ENCODE peak calls at places on chromosomes 13 and 19, in four cellular contexts. One of them, this sample, is unnamed.

GRCh38 chr13:78609464-78610205 is 6.3 kb upstream of the POU4F1 start:
- DNase-seq in astrocyte of the cerebellum: no peak
- DNase-seq in colonic mucosa: no peak
- DNase-seq in ovary: no peak
- DNase-seq in this sample: no peak

GRCh38 chr19:2122982-2123381 is 26.3 kb downstream of the IZUMO4 start:
- DNase-seq in colonic mucosa: no peak
- DNase-seq in astrocyte of the cerebellum: no peak
- DNase-seq in ovary: no peak
- DNase-seq in this sample: no peak

GRCh38 chr19:5951338-5951861 is 26.5 kb downstream of the RANBP3 start:
- DNase-seq in ovary: no peak
- DNase-seq in colonic mucosa: no peak
- DNase-seq in astrocyte of the cerebellum: no peak
- DNase-seq in this sample: no peak

GRCh38 chr13:88429862-88430261 is 758.7 kb downstream of the SLITRK5 start:
- DNase-seq in astrocyte of the cerebellum: no peak
- DNase-seq in ovary: no peak
- DNase-seq in colonic mucosa: no peak
- DNase-seq in this sample: no peak

GRCh38 chr13:99129050-99129449 is 71.6 kb upstream of the UBAC2 start:
- DNase-seq in astrocyte of the cerebellum: no peak
- DNase-seq in ovary: no peak
- DNase-seq in colonic mucosa: no peak
- DNase-seq in this sample: no peak

GRCh38 chr13:110226051-110226562 is 80.8 kb downstream of the COL4A1 start:
- DNase-seq in astrocyte of the cerebellum: no peak
- DNase-seq in ovary: no peak
- DNase-seq in colonic mucosa: no peak
- DNase-seq in this sample: no peak

GRCh38 chr19:6476155-6476895 is 5.3 kb downstream of the DENND1C start:
- DNase-seq in colonic mucosa: peak
- DNase-seq in ovary: peak
- DNase-seq in astrocyte of the cerebellum: peak
- DNase-seq in this sample: peak

GRCh38 chr19:52679598-52679997 is 41.4 kb upstream of the ZNF83 start:
- DNase-seq in colonic mucosa: no peak
- DNase-seq in astrocyte of the cerebellum: no peak
- DNase-seq in ovary: no peak
- DNase-seq in this sample: no peak

GRCh38 chr13:80030491-80030890 is 310.4 kb downstream of the SPRY2 start:
- DNase-seq in astrocyte of the cerebellum: no peak
- DNase-seq in ovary: no peak
- DNase-seq in colonic mucosa: peak
- DNase-seq in this sample: no peak

GRCh38 chr19:3768015-3768747 is 3.8 kb downstream of the RAX2 start:
- DNase-seq in astrocyte of the cerebellum: no peak
- DNase-seq in ovary: no peak
- DNase-seq in colonic mucosa: no peak
- DNase-seq in this sample: no peak

GRCh38 chr19:48817585-48818124 is 6.8 kb upstream of the BCAT2 start:
- DNase-seq in astrocyte of the cerebellum: no peak
- DNase-seq in colonic mucosa: no peak
- DNase-seq in ovary: no peak
- DNase-seq in this sample: no peak

GRCh38 chr13:34654203-34654602 is 287.9 kb upstream of the NBEA start:
- DNase-seq in ovary: no peak
- DNase-seq in colonic mucosa: no peak
- DNase-seq in astrocyte of the cerebellum: no peak
- DNase-seq in this sample: no peak

GRCh38 chr19:31718041-31718440 is 368.8 kb upstream of the TSHZ3 start:
- DNase-seq in astrocyte of the cerebellum: no peak
- DNase-seq in ovary: no peak
- DNase-seq in colonic mucosa: no peak
- DNase-seq in this sample: no peak

GRCh38 chr13:113064534-113065405 is 40.8 kb upstream of the F7 start:
- DNase-seq in colonic mucosa: no peak
- DNase-seq in astrocyte of the cerebellum: peak
- DNase-seq in ovary: no peak
- DNase-seq in this sample: no peak

GRCh38 chr13:20425819-20426219 is 99.8 kb downstream of the CRYL1 start:
- DNase-seq in astrocyte of the cerebellum: no peak
- DNase-seq in ovary: no peak
- DNase-seq in colonic mucosa: no peak
- DNase-seq in this sample: peak

GRCh38 chr13:72284791-72285190 is 417.8 kb upstream of the DACH1 start:
- DNase-seq in astrocyte of the cerebellum: no peak
- DNase-seq in ovary: no peak
- DNase-seq in colonic mucosa: no peak
- DNase-seq in this sample: no peak

GRCh38 chr13:77732287-77732686 is 34.8 kb downstream of the SLAIN1 start:
- DNase-seq in ovary: no peak
- DNase-seq in astrocyte of the cerebellum: no peak
- DNase-seq in colonic mucosa: no peak
- DNase-seq in this sample: no peak

GRCh38 chr19:18429717-18430416 is 8.1 kb downstream of the ISYNA1 start:
- DNase-seq in astrocyte of the cerebellum: no peak
- DNase-seq in ovary: peak
- DNase-seq in colonic mucosa: no peak
- DNase-seq in this sample: no peak

GRCh38 chr19:5591476-5591875 is 23.7 kb upstream of the TINCR start:
- DNase-seq in ovary: no peak
- DNase-seq in colonic mucosa: no peak
- DNase-seq in astrocyte of the cerebellum: no peak
- DNase-seq in this sample: no peak

GRCh38 chr19:7844405-7844804 is 14.4 kb downstream of the EVI5L start:
- DNase-seq in colonic mucosa: no peak
- DNase-seq in ovary: no peak
- DNase-seq in astrocyte of the cerebellum: no peak
- DNase-seq in this sample: no peak

GRCh38 chr19:30393046-30393445 is 20.9 kb downstream of the ZNF536 start:
- DNase-seq in astrocyte of the cerebellum: no peak
- DNase-seq in colonic mucosa: no peak
- DNase-seq in ovary: no peak
- DNase-seq in this sample: no peak

GRCh38 chr19:56525214-56525860 is 13.4 kb upstream of the ZFP28 start:
- DNase-seq in colonic mucosa: no peak
- DNase-seq in ovary: no peak
- DNase-seq in astrocyte of the cerebellum: no peak
- DNase-seq in this sample: no peak

GRCh38 chr19:41537789-41538188 is 38.2 kb upstream of the CEACAM21 start:
- DNase-seq in astrocyte of the cerebellum: no peak
- DNase-seq in colonic mucosa: no peak
- DNase-seq in ovary: no peak
- DNase-seq in this sample: no peak

GRCh38 chr19:17243340-17243853 is 2.3 kb downstream of the NR2F6 start:
- DNase-seq in astrocyte of the cerebellum: no peak
- DNase-seq in colonic mucosa: peak
- DNase-seq in ovary: no peak
- DNase-seq in this sample: no peak

GRCh38 chr19:44757735-44758505 is 9.4 kb downstream of the BCL3 start:
- DNase-seq in ovary: peak
- DNase-seq in astrocyte of the cerebellum: no peak
- DNase-seq in colonic mucosa: no peak
- DNase-seq in this sample: no peak

GRCh38 chr13:95480131-95480545 is 72.4 kb upstream of the CLDN10 start:
- DNase-seq in colonic mucosa: no peak
- DNase-seq in ovary: no peak
- DNase-seq in astrocyte of the cerebellum: no peak
- DNase-seq in this sample: no peak

GRCh38 chr13:98476106-98476505 is 100.8 kb downstream of the STK24 start:
- DNase-seq in astrocyte of the cerebellum: no peak
- DNase-seq in colonic mucosa: no peak
- DNase-seq in ovary: no peak
- DNase-seq in this sample: no peak

GRCh38 chr19:55549500-55550320 is 4.4 kb upstream of the SBK3 start:
- DNase-seq in astrocyte of the cerebellum: peak
- DNase-seq in colonic mucosa: peak
- DNase-seq in ovary: no peak
- DNase-seq in this sample: peak

GRCh38 chr13:80339578-80339840 is 1.4 kb downstream of the SPRY2 start:
- DNase-seq in ovary: no peak
- DNase-seq in astrocyte of the cerebellum: no peak
- DNase-seq in colonic mucosa: peak
- DNase-seq in this sample: no peak

GRCh38 chr13:99197257-99197651 is 3.4 kb upstream of the UBAC2 start:
- DNase-seq in ovary: no peak
- DNase-seq in astrocyte of the cerebellum: no peak
- DNase-seq in colonic mucosa: peak
- DNase-seq in this sample: no peak

GRCh38 chr13:33800646-33801186 is 17.2 kb upstream of the RFC3 start:
- DNase-seq in ovary: no peak
- DNase-seq in astrocyte of the cerebellum: no peak
- DNase-seq in colonic mucosa: no peak
- DNase-seq in this sample: no peak

GRCh38 chr13:111485491-111486250 is 165.2 kb downstream of the TEX29 start:
- DNase-seq in ovary: no peak
- DNase-seq in astrocyte of the cerebellum: no peak
- DNase-seq in colonic mucosa: peak
- DNase-seq in this sample: no peak

GRCh38 chr13:111597041-111598017 is 276.9 kb downstream of the TEX29 start:
- DNase-seq in colonic mucosa: no peak
- DNase-seq in astrocyte of the cerebellum: no peak
- DNase-seq in ovary: no peak
- DNase-seq in this sample: no peak

DNA sequence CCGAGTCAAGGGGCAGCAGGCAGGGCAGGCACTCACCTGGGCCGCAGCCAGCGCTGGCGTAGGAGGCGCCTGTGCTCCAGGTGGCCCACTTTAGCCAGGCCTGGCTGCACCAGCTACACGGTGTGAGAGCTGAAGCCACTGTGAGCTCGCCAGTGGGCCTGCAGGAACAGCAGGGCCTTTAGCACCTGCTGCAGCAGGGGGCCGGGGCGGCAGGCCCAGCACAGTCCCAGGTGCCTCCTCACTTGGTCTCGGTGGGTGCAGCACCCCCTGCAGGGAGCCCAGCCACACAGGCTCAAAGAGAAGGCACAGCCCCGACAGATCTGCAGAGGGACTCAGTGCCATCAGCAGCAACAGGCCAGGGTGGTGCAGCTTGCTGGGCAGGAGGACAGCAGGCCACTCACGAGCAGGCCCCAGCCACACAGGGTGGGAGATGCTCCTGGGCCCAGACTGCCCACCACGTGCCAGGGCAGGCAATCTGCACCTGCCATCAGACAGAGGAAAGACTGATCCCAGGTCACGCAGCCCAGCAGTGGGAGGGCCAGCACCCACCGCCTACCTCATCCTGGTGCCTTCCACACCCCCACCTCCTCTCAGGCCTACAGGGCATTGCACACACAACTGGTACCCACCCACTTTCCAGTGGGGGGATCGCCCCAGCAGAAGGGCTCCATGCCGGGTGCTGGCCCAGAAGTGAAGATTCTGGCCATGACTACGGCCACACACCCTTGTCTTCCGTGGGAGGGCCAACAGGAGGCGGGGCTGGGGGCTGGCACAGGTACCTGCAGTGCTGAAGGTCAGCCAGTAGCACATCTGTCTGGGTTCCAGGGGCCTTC is 15.8 kb downstream of the ARHGAP33 start:
- DNase-seq in astrocyte of the cerebellum: no peak
- DNase-seq in colonic mucosa: no peak
- DNase-seq in ovary: no peak
- DNase-seq in this sample: no peak
- H3K4me3 ChIP-seq in astrocyte of the cerebellum: no peak
- H3K4me3 ChIP-seq in colonic mucosa: no peak
- H3K4me3 ChIP-seq in ovary: no peak
- H3K4me3 ChIP-seq in this sample: no peak

GRCh38 chr19:47511681-47512080 is 3.2 kb downstream of the NAPA start:
- DNase-seq in colonic mucosa: no peak
- DNase-seq in ovary: peak
- DNase-seq in astrocyte of the cerebellum: no peak
- DNase-seq in this sample: no peak

GRCh38 chr19:47509973-47510372 is 4.9 kb downstream of the NAPA start:
- DNase-seq in ovary: no peak
- DNase-seq in colonic mucosa: no peak
- DNase-seq in astrocyte of the cerebellum: no peak
- DNase-seq in this sample: no peak

GRCh38 chr19:47510516-47511127 is 4.2 kb downstream of the NAPA start:
- DNase-seq in astrocyte of the cerebellum: no peak
- DNase-seq in ovary: no peak
- DNase-seq in colonic mucosa: no peak
- DNase-seq in this sample: no peak

GRCh38 chr19:47512183-47512947 is 2.5 kb downstream of the NAPA start:
- DNase-seq in ovary: peak
- DNase-seq in colonic mucosa: peak
- DNase-seq in astrocyte of the cerebellum: no peak
- DNase-seq in this sample: peak

GRCh38 chr19:47511128-47511517 is 3.7 kb downstream of the NAPA start:
- DNase-seq in ovary: peak
- DNase-seq in colonic mucosa: no peak
- DNase-seq in astrocyte of the cerebellum: no peak
- DNase-seq in this sample: no peak
- H3K4me3 ChIP-seq in ovary: no peak
- H3K4me3 ChIP-seq in colonic mucosa: no peak
- H3K4me3 ChIP-seq in astrocyte of the cerebellum: no peak
- H3K4me3 ChIP-seq in this sample: peak

DNA sequence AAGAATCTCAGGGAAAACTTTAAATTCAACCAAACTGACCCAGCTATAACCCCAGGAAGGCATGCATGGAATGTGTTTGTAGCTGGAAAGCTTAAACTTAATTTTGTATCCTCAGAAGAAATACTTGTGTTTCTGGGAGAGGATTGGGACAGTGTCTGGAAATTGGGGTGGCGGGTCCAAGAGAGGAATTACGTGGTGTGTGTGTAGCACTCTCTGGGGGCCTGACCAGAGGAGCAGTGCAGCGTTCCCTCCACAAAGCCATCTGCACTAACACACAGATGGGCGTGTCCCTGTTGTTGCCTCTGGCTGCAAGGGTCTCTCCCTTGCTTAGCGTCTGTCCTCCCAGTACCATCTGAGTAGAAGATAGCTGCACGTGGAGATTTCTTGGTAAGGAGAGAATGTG is 6.4 kb downstream of the GARRE1 start:
- DNase-seq in astrocyte of the cerebellum: no peak
- DNase-seq in colonic mucosa: no peak
- DNase-seq in ovary: no peak
- DNase-seq in this sample: no peak
- H3K4me3 ChIP-seq in astrocyte of the cerebellum: no peak
- H3K4me3 ChIP-seq in colonic mucosa: no peak
- H3K4me3 ChIP-seq in ovary: no peak
- H3K4me3 ChIP-seq in this sample: no peak

DNA sequence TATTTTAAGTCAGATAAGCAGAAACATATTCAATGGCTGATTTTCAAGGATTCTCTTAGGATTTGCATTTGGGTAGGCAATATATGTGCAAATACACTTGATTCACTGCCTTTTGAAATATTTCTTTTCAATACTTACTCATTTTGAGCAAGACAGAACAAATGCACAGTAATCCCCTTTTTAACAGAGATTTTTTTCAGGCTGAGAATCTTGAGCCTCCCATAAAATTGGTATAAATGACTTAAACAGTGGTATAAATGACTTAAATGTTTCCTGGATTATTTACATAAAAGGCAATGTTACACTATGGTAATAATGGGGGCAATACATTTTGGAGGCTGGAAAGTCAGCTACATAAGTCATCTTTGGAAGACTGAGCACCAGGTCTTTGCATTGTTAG is 389.0 kb downstream of the OLFM4 start:
- DNase-seq in ovary: no peak
- DNase-seq in astrocyte of the cerebellum: no peak
- DNase-seq in colonic mucosa: no peak
- DNase-seq in this sample: no peak
- H3K4me3 ChIP-seq in ovary: no peak
- H3K4me3 ChIP-seq in astrocyte of the cerebellum: no peak
- H3K4me3 ChIP-seq in colonic mucosa: no peak
- H3K4me3 ChIP-seq in this sample: no peak

This sample was measured in epithelial cell of proximal tubule.